ENCODE peak calls at places on chromosomes 1 and 21, in four cellular contexts. M is left lung, A is lower lobe of right lung, K is foreskin keratinocyte. X is an unnamed sample. For H3K4me1 and H3K27me3, the result is how much of the 10 kb centered on the place peaks cover.

GRCh38 chr1:172002725-172003345 is 161.5 kb downstream of the DNM3 start:
- ATAC-seq in M (peak), A (no peak), K (no peak), X (no peak)

GRCh38 chr21:34835526-34835925 is 166.7 kb downstream of the CLIC6 start:
- ATAC-seq in A (peak), M (peak), K (no peak), X (peak)

GRCh38 chr1:55010887-55011217 is 12.1 kb downstream of the BSND start:
- ATAC-seq in M (no peak), A (no peak), K (no peak), X (no peak)

GRCh38 chr1:21913763-21914162 is 23.3 kb downstream of the HSPG2 start:
- ATAC-seq in M (no peak), A (no peak), K (no peak), X (peak)

GRCh38 chr1:196271212-196271947 is 336.9 kb downstream of the KCNT2 start:
- ATAC-seq in A (no peak), K (no peak), M (no peak), X (no peak)

GRCh38 chr21:29677326-29677725 is 262.5 kb downstream of the GRIK1 start:
- ATAC-seq in K (no peak), M (no peak), A (no peak), X (no peak)

GRCh38 chr21:42527489-42528158 is 14.0 kb downstream of the SLC37A1 start:
- ATAC-seq in K (no peak), M (no peak), A (no peak), X (no peak)

GRCh38 chr1:89112871-89113613 is 12.9 kb downstream of the GBP2 start:
- ATAC-seq in M (no peak), A (no peak), K (no peak), X (no peak)

GRCh38 chr1:70319750-70320149 is 34.8 kb downstream of the ANKRD13C start:
- ATAC-seq in M (peak), K (peak), A (no peak), X (no peak)

GRCh38 chr1:109140384-109140783 is 26.5 kb downstream of the ELAPOR1 start:
- ATAC-seq in A (no peak), M (no peak), K (no peak), X (no peak)

GRCh38 chr1:6601049-6601864 is 1.4 kb downstream of the KLHL21 start:
- ATAC-seq in K (peak), M (peak), A (peak), X (peak)

GRCh38 chr1:6601865-6602668 is 602 bp downstream of the KLHL21 start:
- ATAC-seq in M (peak), K (no peak), A (peak), X (peak)

GRCh38 chr1:6599141-6599975 is 3.3 kb downstream of the KLHL21 start:
- ATAC-seq in K (peak), A (no peak), M (no peak), X (no peak)

GRCh38 chr1:6602669-6603423 is at the start of gene KLHL21:
- ATAC-seq in K (peak), A (peak), M (peak), X (peak)

DNA sequence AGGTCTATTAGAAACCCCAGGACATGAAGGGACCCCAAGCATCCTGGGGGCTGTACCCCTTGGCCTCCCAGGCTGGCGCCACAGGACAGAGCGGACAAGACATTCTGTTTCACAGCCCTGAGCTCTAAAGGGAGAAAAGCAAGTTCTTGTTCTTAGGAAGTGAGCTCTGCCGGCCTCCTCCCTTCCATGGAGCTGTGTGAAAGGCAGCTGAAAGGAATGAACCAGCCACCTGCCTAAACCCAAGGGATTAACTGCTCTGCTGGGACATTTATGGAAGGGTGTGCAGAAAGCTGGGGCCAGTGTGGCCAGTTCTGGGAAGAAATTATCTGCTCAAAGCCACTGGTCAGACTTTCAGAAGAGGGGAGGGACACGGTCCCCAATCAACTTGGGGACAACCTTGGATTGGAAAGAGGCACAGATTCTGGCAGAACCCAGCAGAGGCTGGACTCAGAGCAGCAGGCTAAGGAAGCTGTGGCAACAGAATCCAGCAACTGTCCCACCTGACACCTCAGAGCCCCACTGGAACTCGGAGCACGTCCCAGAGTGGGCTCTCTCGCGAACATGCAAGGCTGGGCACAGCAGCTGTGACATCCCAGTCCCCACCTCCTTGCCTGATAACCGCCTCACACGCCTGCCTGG is 2.1 kb downstream of the KLHL21 start:
- ATAC-seq in A (no peak), K (no peak), M (peak), X (no peak)
- H3K4me1 ChIP-seq in A (half or more), K (under half), M (under half), X (half or more)

GRCh38 chr1:38502772-38503171 is 356.8 kb downstream of the RRAGC start:
- ATAC-seq in K (no peak), M (no peak), A (peak), X (no peak)

GRCh38 chr1:38500891-38501290 is 358.7 kb downstream of the RRAGC start:
- ATAC-seq in M (no peak), K (peak), A (no peak), X (no peak)

GRCh38 chr1:38505950-38506349 is 353.6 kb downstream of the RRAGC start:
- ATAC-seq in A (no peak), K (no peak), M (no peak), X (no peak)

GRCh38 chr1:38497921-38498320 is 361.7 kb downstream of the RRAGC start:
- ATAC-seq in K (no peak), A (no peak), M (no peak), X (no peak)

DNA sequence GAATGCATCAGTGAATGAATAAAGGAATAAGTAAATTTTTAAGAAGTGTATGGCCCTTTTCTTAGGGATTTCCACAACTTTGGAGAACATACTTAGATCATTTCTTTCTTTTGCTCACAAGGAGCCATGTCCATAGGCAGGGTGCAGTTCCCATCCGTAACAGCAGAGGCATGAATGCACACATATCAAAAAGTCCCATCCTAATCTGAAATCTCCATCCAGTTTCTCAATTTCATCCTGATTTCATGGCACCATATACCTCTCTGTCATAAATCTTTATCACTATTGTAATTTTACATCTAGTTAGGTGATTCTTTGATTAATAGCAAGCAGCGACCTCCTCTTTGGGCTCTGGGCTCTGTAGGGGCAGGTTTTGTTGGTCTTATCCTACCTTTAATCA is 359.2 kb downstream of the RRAGC start:
- ATAC-seq in M (no peak), K (no peak), A (no peak), X (no peak)
- TF ChIP-seq CTCF in M (peak), K (peak), A (peak), X (peak)

GRCh38 chr1:213986925-213987250 is 885 bp upstream of the PROX1 start:
- ATAC-seq in M (no peak), A (no peak), K (no peak), X (no peak)
- H3K27me3 ChIP-seq in M (half or more), A (half or more), K (half or more), X (half or more)

GRCh38 chr1:37484325-37485051 is 10.1 kb downstream of the ZC3H12A start:
- ATAC-seq in A (peak), K (peak), M (peak), X (no peak)
- H3K4me1 ChIP-seq in A (half or more), K (under half), M (under half), X (under half)

GRCh38 chr1:169576241-169576933 is 9.9 kb downstream of the F5 start:
- ATAC-seq in A (no peak), K (no peak), M (no peak), X (no peak)

GRCh38 chr1:169577981-169578738 is 8.1 kb downstream of the F5 start:
- ATAC-seq in K (no peak), M (no peak), A (no peak), X (no peak)

GRCh38 chr1:169574336-169574735 is 11.9 kb downstream of the F5 start:
- ATAC-seq in A (no peak), K (no peak), M (no peak), X (no peak)

GRCh38 chr1:169572184-169572583 is 14.1 kb downstream of the F5 start:
- ATAC-seq in A (no peak), K (peak), M (peak), X (no peak)

DNA sequence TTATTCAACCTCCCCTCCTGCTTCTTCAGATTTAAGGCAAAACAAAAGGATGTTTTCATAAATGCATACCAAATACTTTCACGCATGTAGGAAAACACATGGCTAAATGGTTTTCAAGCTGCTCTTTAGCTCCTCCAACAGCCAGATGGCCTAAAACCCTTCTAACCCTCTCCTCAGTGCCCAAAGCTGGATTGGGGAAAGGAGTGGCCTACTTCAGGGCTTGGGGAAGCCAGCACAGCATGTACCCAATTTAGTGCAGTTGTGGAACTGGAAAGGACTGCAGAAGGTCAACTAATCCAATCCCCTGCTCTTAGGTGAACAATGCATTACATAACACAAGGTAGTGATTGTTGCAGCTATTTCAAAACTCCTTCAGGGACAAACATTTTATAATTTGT is 9.3 kb downstream of the F5 start:
- ATAC-seq in M (no peak), K (no peak), A (no peak), X (no peak)
- TF ChIP-seq CTCF in M (no peak), K (no peak), A (no peak), X (no peak)

GRCh38 chr1:34884961-34885360 is 25.4 kb upstream of the SMIM12 start:
- ATAC-seq in M (no peak), K (no peak), A (no peak), X (no peak)

GRCh38 chr1:34885405-34886247 is 26.1 kb upstream of the SMIM12 start:
- ATAC-seq in M (peak), A (peak), K (peak), X (peak)

GRCh38 chr1:34889705-34890104 is 30.2 kb upstream of the SMIM12 start:
- ATAC-seq in M (no peak), K (no peak), A (no peak), X (no peak)

GRCh38 chr1:34884536-34884935 is 25.0 kb upstream of the SMIM12 start:
- ATAC-seq in M (no peak), K (no peak), A (no peak), X (no peak)

DNA sequence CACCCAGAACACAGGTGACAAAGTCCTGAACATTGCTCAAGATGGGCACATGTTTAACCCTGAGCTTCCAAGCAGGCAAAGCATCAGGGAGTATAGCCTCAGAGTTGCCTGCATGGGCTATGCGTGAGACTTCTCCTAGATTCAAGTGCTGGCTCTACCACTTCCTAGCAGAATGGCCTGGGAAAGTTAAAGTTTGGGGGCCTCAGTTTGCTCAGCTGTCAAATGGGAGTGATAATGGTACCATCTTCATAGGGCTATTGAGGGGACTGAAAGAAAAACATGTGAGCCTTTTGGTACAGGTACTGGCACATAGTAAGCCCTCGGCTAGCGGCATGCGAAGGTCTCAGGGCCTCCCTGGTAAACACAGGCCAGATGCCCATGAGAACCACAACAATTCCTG is 28.0 kb upstream of the SMIM12 start:
- ATAC-seq in K (no peak), A (no peak), M (no peak), X (no peak)
- H3K27me3 ChIP-seq in K (under half), A (under half), M (half or more), X (half or more)

GRCh38 chr21:15054089-15054488 is 10.7 kb downstream of the NRIP1 start:
- ATAC-seq in A (no peak), M (no peak), K (no peak), X (no peak)
- H3K4me1 ChIP-seq in A (half or more), M (under half), K (under half), X (under half)